ENCODE peak calls at places on chromosome X, in six cellular contexts. G is kidney, T is psoas muscle, E is cardiac muscle cell, I is coronary artery, F is sigmoid colon. R is an unnamed sample.

GRCh38 chrX:16239211-16239610 is 71.9 kb downstream of the MAGEB17 start:
- DNase-seq in I (no peak), T (no peak), E (peak; percentile 57), F (no peak), G (no peak), R (no peak)

GRCh38 chrX:10049246-10049645 is 82.1 kb downstream of the CLDN34 start:
- DNase-seq in G (no peak), T (no peak), E (no peak), I (no peak), F (no peak), R (peak; percentile 39)

GRCh38 chrX:133781174-133781573 is 204.2 kb downstream of the GPC3 start:
- DNase-seq in I (no peak), G (no peak), E (no peak), T (no peak), F (no peak), R (no peak)

GRCh38 chrX:50075630-50076349 is 125.0 kb downstream of the AKAP4 start:
- DNase-seq in G (no peak), E (no peak), I (no peak), T (no peak), F (no peak), R (no peak)

GRCh38 chrX:7759832-7760231 is 83.1 kb upstream of the VCX start:
- DNase-seq in F (no peak), E (no peak), I (no peak), G (no peak), T (no peak), R (no peak)

GRCh38 chrX:19739683-19740082 is 147.7 kb downstream of the SH3KBP1 start:
- DNase-seq in T (peak; percentile 53), G (no peak), E (peak; percentile 73), I (no peak), F (peak; percentile 75), R (peak; percentile 27)

GRCh38 chrX:145213504-145213903 is 33.8 kb upstream of the SPANXN1 start:
- DNase-seq in I (no peak), F (no peak), T (no peak), G (no peak), E (no peak), R (no peak)

GRCh38 chrX:50877310-50877709 is 33.2 kb upstream of the BMP15 start:
- DNase-seq in E (peak; percentile 46), F (no peak), G (no peak), I (no peak), T (no peak), R (peak; percentile 1)

GRCh38 chrX:136065044-136065671 is 79.9 kb downstream of the SLC9A6 start:
- DNase-seq in E (peak; percentile 52), F (peak; percentile 86), G (no peak), I (no peak), T (peak; percentile 20), R (no peak)

GRCh38 chrX:37330642-37331041 is 18.5 kb upstream of the PRRG1 start:
- DNase-seq in F (no peak), T (no peak), I (no peak), G (no peak), E (peak; percentile 32), R (no peak)

GRCh38 chrX:12174358-12174757 is 36.1 kb downstream of the FRMPD4 start:
- DNase-seq in F (no peak), E (no peak), G (no peak), T (no peak), I (no peak), R (no peak)

GRCh38 chrX:78650906-78651437 is 8.2 kb downstream of the RTL3 start:
- DNase-seq in F (no peak), E (peak; percentile 68), I (no peak), G (no peak), T (no peak), R (peak; percentile 44)

GRCh38 chrX:3184176-3184930 is 143.1 kb downstream of the ARSF start:
- DNase-seq in G (no peak), E (peak; percentile 80), T (no peak), F (peak; percentile 63), I (no peak), R (peak; percentile 82)

GRCh38 chrX:7168366-7168765 is 20.4 kb upstream of the PUDP start:
- DNase-seq in I (no peak), G (no peak), E (no peak), T (no peak), F (no peak), R (no peak)

GRCh38 chrX:30246769-30247489 is at the start of gene MAGEB1:
- DNase-seq in F (no peak), G (peak; percentile 59), I (no peak), E (no peak), T (no peak), R (no peak)

GRCh38 chrX:151996329-151996728 is 21.9 kb upstream of the GABRE start:
- DNase-seq in I (no peak), G (no peak), T (no peak), E (no peak), F (no peak), R (no peak)

GRCh38 chrX:47166126-47166525 is 21.1 kb downstream of the RBM10 start:
- DNase-seq in G (no peak), E (peak; percentile 62), T (no peak), I (no peak), F (no peak), R (no peak)

GRCh38 chrX:15781964-15782711 is 8.1 kb upstream of the ZRSR2 start:
- DNase-seq in G (no peak), E (no peak), I (no peak), F (no peak), T (no peak), R (no peak)

GRCh38 chrX:75989806-75990590 is 182.9 kb upstream of the PBDC1 start:
- DNase-seq in T (no peak), F (no peak), G (no peak), I (no peak), E (no peak), R (no peak)

GRCh38 chrX:143757887-143758286 is 37.3 kb upstream of the SPANXN2 start:
- DNase-seq in T (no peak), I (no peak), G (no peak), E (no peak), F (no peak), R (no peak)

GRCh38 chrX:39782276-39782675 is 315.5 kb downstream of the BCOR start:
- DNase-seq in G (no peak), T (no peak), E (no peak), F (no peak), I (no peak), R (no peak)

GRCh38 chrX:39791691-39792090 is 306.1 kb downstream of the BCOR start:
- DNase-seq in T (no peak), G (no peak), F (no peak), E (no peak), I (no peak), R (no peak)

DNA sequence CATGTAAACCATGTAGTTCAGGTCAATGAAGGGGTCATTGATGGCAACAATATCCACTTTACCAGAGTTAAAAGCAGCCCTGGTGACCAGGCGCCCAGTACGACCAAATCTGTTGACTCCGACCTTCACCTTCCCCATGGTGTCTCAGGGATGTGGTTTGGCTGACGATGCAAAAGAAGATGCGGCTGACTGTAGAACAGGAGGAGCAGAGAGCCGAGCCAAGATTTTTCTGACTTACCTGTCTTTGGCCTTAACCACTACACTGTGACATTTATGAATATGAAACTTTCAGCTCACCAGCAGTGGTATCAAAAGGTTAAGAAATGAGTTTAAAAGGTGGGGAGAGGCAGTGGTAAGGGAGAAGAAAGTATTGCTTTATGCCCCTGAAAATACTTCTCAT is 309.8 kb downstream of the BCOR start:
- DNase-seq in I (no peak), F (no peak), T (no peak), G (no peak), E (no peak), R (no peak)
- TF ChIP-seq CTCF in I (no peak), F (no peak), T (no peak), G (no peak), E (no peak), R (no peak)

DNA sequence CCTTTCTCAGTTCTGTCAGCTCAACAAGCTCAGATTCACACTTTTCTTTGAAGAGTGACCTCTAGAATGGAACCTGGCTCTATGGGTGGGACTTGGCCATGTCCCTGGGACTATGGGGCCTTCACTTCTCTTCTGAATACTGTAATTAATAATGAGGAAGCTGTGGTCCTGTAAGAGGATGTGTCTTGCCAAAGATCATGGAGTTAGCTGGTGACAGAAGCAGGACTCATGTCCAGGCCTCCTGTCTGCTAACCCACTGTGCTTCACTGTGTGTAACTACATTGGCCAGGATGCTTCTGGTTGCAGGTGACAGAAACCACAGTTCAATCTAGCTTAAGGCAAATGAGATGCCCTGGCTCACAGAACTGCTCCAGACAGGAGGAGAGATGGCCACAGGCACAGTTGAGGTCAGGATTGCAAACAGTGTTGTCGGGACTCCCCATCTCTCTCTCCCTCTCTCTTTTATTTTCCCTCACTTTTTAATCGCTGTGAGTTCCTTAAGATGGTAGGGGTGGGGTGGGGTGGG is 3.1 kb downstream of the MTMR1 start:
- DNase-seq in T (no peak), I (no peak), E (no peak), F (no peak), G (no peak), R (no peak)
- H3K4me3 ChIP-seq in T (no peak overlapping the region), I (no peak overlapping the region), E (no peak overlapping the region), F (no peak overlapping the region), G (no peak overlapping the region), R (no peak overlapping the region)

DNA sequence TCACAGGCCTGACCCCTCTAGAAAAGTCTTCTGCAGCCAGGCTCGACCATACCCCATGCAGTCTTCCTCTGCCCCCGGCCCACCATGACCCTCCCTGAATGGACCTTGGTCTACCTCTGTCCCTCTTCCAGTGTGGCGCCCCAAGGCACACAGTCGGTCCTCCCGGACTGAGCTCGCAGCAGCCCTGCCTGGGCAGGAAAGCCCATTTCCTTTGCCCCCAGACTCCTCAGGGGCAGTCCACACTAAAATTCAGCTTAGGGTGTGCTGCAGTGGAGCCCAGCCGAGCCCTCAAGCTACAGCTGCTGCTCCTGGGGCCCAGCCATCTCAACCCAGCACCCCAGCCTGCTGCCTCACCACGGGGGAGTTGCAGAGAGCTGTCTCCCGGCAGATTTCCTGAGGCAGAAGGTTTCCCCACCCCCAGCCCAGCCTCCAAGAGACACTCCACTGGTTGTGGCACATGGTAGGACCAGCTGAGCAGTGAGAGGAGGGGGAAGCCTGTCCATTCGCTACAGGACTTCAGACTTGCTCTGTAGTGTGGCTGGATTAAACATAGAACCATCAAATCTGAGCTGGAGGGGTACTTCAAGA is 37.5 kb upstream of the IQSEC2 start:
- DNase-seq in I (no peak), E (no peak), G (no peak), F (no peak), T (no peak), R (no peak)
- TF ChIP-seq CTCF in I (no peak), E (no peak), G (no peak), F (no peak), T (no peak), R (no peak)

DNA sequence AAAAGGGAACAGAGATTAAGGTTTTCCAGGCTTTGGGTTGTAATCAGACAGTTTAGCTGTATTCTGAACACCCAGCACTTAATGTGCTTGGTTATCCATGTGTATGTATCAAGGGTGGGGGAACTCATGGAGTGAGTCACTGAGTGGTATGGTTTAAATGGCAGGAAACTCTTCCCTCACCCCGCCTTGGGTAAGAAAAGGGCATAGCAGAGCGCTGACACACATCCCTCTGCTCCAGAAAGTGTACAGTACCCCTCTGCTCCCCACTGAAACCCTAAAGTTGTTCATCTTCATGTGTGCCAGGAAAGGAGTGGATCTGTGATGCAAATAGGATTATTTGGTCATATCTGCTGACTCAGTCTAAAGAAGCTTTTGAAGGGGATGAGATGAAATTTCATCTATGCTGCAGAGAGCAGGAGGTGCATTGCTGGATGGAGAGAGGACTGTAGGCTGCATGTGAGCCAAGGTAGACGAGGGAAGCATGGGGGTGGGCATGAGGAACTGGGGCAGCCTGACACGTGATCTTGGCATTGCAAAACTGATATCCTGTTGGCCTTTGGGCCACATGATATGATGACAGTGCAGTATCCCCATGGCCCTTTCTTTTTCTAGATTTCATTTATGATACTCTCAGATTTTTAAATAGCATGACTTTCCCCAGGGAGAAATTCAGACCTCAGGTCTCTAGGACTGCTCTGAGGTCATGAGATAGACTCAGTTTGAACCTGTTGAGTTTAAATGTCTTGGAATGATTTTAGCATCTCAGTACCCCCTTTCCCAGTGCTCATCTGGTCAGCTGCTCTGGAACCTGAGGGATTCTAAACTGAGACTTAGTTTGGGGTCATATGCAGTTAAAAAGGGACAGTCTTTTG is 84.8 kb downstream of the TMEM164 start:
- DNase-seq in G (no peak), E (peak; percentile 88), T (peak; percentile 29), F (no peak), I (no peak), R (peak; percentile 31)
- H3K4me3 ChIP-seq in G (no peak overlapping the region), E (no peak overlapping the region), T (peak overlapping the region; percentile 31), F (no peak overlapping the region), I (no peak overlapping the region), R (no peak overlapping the region)

R was measured in BJ.